ENCODE peak calls at places on chromosome 11, in five cellular contexts. One of them, this sample, is unnamed.

GRCh38 chr11:57406337-57406904 is 16.0 kb upstream of the PRG2 start:
- DNase-seq in lower lobe of right lung: no peak
- DNase-seq in endothelial cell of umbilical vein: peak
- DNase-seq in astrocyte of the cerebellum: no peak
- DNase-seq in coronary artery: no peak
- DNase-seq in this sample: no peak

GRCh38 chr11:111283945-111284481 is 14.3 kb upstream of the POU2AF3 start:
- DNase-seq in lower lobe of right lung: no peak
- DNase-seq in endothelial cell of umbilical vein: no peak
- DNase-seq in astrocyte of the cerebellum: no peak
- DNase-seq in coronary artery: no peak
- DNase-seq in this sample: no peak

GRCh38 chr11:93870616-93871015 is 20.2 kb upstream of the VSTM5 start:
- DNase-seq in lower lobe of right lung: no peak
- DNase-seq in endothelial cell of umbilical vein: peak
- DNase-seq in astrocyte of the cerebellum: no peak
- DNase-seq in coronary artery: no peak
- DNase-seq in this sample: no peak

GRCh38 chr11:62980133-62980760 is 4.5 kb downstream of the SLC22A6 start:
- DNase-seq in lower lobe of right lung: no peak
- DNase-seq in endothelial cell of umbilical vein: peak
- DNase-seq in astrocyte of the cerebellum: no peak
- DNase-seq in coronary artery: no peak
- DNase-seq in this sample: no peak

GRCh38 chr11:17988465-17988864 is 24.4 kb downstream of the SERGEF start:
- DNase-seq in lower lobe of right lung: no peak
- DNase-seq in endothelial cell of umbilical vein: no peak
- DNase-seq in astrocyte of the cerebellum: no peak
- DNase-seq in coronary artery: no peak
- DNase-seq in this sample: no peak

GRCh38 chr11:129852125-129852740 is 36.6 kb downstream of the TMEM45B start:
- DNase-seq in lower lobe of right lung: no peak
- DNase-seq in endothelial cell of umbilical vein: no peak
- DNase-seq in astrocyte of the cerebellum: no peak
- DNase-seq in coronary artery: no peak
- DNase-seq in this sample: peak

GRCh38 chr11:69055212-69055586 is 6.5 kb downstream of the TPCN2 start:
- DNase-seq in lower lobe of right lung: no peak
- DNase-seq in endothelial cell of umbilical vein: no peak
- DNase-seq in astrocyte of the cerebellum: no peak
- DNase-seq in coronary artery: no peak
- DNase-seq in this sample: no peak

GRCh38 chr11:66782726-66783125 is 53.7 kb upstream of the SPTBN2 start:
- DNase-seq in lower lobe of right lung: no peak
- DNase-seq in endothelial cell of umbilical vein: no peak
- DNase-seq in astrocyte of the cerebellum: no peak
- DNase-seq in coronary artery: no peak
- DNase-seq in this sample: no peak

GRCh38 chr11:71130106-71130505 is 122.3 kb downstream of the SHANK2 start:
- DNase-seq in lower lobe of right lung: no peak
- DNase-seq in endothelial cell of umbilical vein: no peak
- DNase-seq in astrocyte of the cerebellum: no peak
- DNase-seq in coronary artery: no peak
- DNase-seq in this sample: no peak

GRCh38 chr11:117831661-117832415 is 7.3 kb upstream of the FXYD2 start:
- DNase-seq in lower lobe of right lung: no peak
- DNase-seq in endothelial cell of umbilical vein: no peak
- DNase-seq in astrocyte of the cerebellum: no peak
- DNase-seq in coronary artery: peak
- DNase-seq in this sample: no peak

GRCh38 chr11:118652681-118653181 is 26.7 kb downstream of the TREH start:
- DNase-seq in lower lobe of right lung: no peak
- DNase-seq in endothelial cell of umbilical vein: peak
- DNase-seq in astrocyte of the cerebellum: no peak
- DNase-seq in coronary artery: peak
- DNase-seq in this sample: no peak

GRCh38 chr11:118998822-118999221 is 884 bp downstream of the CENATAC start:
- DNase-seq in lower lobe of right lung: no peak
- DNase-seq in endothelial cell of umbilical vein: peak
- DNase-seq in astrocyte of the cerebellum: peak
- DNase-seq in coronary artery: no peak
- DNase-seq in this sample: peak

GRCh38 chr11:19864141-19865120 is 151.8 kb downstream of the NAV2 start:
- DNase-seq in lower lobe of right lung: no peak
- DNase-seq in endothelial cell of umbilical vein: peak
- DNase-seq in astrocyte of the cerebellum: no peak
- DNase-seq in coronary artery: no peak
- DNase-seq in this sample: no peak

GRCh38 chr11:128590587-128590986 is 3.2 kb upstream of the ETS1 start:
- DNase-seq in lower lobe of right lung: no peak
- DNase-seq in endothelial cell of umbilical vein: no peak
- DNase-seq in astrocyte of the cerebellum: no peak
- DNase-seq in coronary artery: no peak
- DNase-seq in this sample: no peak

GRCh38 chr11:78927511-78927910 is 352.8 kb upstream of the NARS2 start:
- DNase-seq in lower lobe of right lung: no peak
- DNase-seq in endothelial cell of umbilical vein: no peak
- DNase-seq in astrocyte of the cerebellum: no peak
- DNase-seq in coronary artery: no peak
- DNase-seq in this sample: no peak

GRCh38 chr11:121559812-121560211 is 107.0 kb upstream of the SORL1-AS1 start:
- DNase-seq in lower lobe of right lung: no peak
- DNase-seq in endothelial cell of umbilical vein: no peak
- DNase-seq in astrocyte of the cerebellum: no peak
- DNase-seq in coronary artery: no peak
- DNase-seq in this sample: no peak

GRCh38 chr11:118996926-118997626 is 862 bp upstream of the CENATAC start:
- DNase-seq in lower lobe of right lung: no peak
- DNase-seq in endothelial cell of umbilical vein: peak
- DNase-seq in astrocyte of the cerebellum: no peak
- DNase-seq in coronary artery: no peak
- DNase-seq in this sample: no peak

GRCh38 chr11:118060081-118060661 is 16.7 kb upstream of the TMPRSS4 start:
- DNase-seq in lower lobe of right lung: no peak
- DNase-seq in endothelial cell of umbilical vein: no peak
- DNase-seq in astrocyte of the cerebellum: no peak
- DNase-seq in coronary artery: peak
- DNase-seq in this sample: no peak

GRCh38 chr11:109892321-109892794 is 200.8 kb upstream of the ZC3H12C start:
- DNase-seq in lower lobe of right lung: no peak
- DNase-seq in endothelial cell of umbilical vein: no peak
- DNase-seq in astrocyte of the cerebellum: no peak
- DNase-seq in coronary artery: no peak
- DNase-seq in this sample: no peak

GRCh38 chr11:34443136-34443535 is 4.4 kb downstream of the CAT start:
- DNase-seq in lower lobe of right lung: no peak
- DNase-seq in endothelial cell of umbilical vein: no peak
- DNase-seq in astrocyte of the cerebellum: no peak
- DNase-seq in coronary artery: no peak
- DNase-seq in this sample: no peak

GRCh38 chr11:65211293-65212105 is 29.8 kb downstream of the CAPN1 start:
- DNase-seq in lower lobe of right lung: no peak
- DNase-seq in endothelial cell of umbilical vein: no peak
- DNase-seq in astrocyte of the cerebellum: no peak
- DNase-seq in coronary artery: no peak
- DNase-seq in this sample: no peak

GRCh38 chr11:45717526-45717925 is 52.1 kb upstream of the CHST1 start:
- DNase-seq in lower lobe of right lung: no peak
- DNase-seq in endothelial cell of umbilical vein: no peak
- DNase-seq in astrocyte of the cerebellum: no peak
- DNase-seq in coronary artery: no peak
- DNase-seq in this sample: no peak

GRCh38 chr11:101862410-101863233 is 52.2 kb upstream of the CEP126 start:
- DNase-seq in lower lobe of right lung: no peak
- DNase-seq in endothelial cell of umbilical vein: peak
- DNase-seq in astrocyte of the cerebellum: peak
- DNase-seq in coronary artery: no peak
- DNase-seq in this sample: peak

GRCh38 chr11:44623321-44623715 is 57.9 kb downstream of the CD82 start:
- DNase-seq in lower lobe of right lung: no peak
- DNase-seq in endothelial cell of umbilical vein: peak
- DNase-seq in astrocyte of the cerebellum: no peak
- DNase-seq in coronary artery: peak
- DNase-seq in this sample: no peak

GRCh38 chr11:100328626-100329340 is 358.3 kb upstream of the ARHGAP42 start:
- DNase-seq in lower lobe of right lung: no peak
- DNase-seq in endothelial cell of umbilical vein: no peak
- DNase-seq in astrocyte of the cerebellum: no peak
- DNase-seq in coronary artery: no peak
- DNase-seq in this sample: no peak

GRCh38 chr11:70715166-70715565 is 316.8 kb downstream of the CTTN start:
- DNase-seq in lower lobe of right lung: no peak
- DNase-seq in endothelial cell of umbilical vein: no peak
- DNase-seq in astrocyte of the cerebellum: no peak
- DNase-seq in coronary artery: no peak
- DNase-seq in this sample: no peak

GRCh38 chr11:124108158-124108557 is 7.1 kb upstream of the VWA5A start:
- DNase-seq in lower lobe of right lung: no peak
- DNase-seq in endothelial cell of umbilical vein: peak
- DNase-seq in astrocyte of the cerebellum: peak
- DNase-seq in coronary artery: no peak
- DNase-seq in this sample: no peak
- TF ChIP-seq CTCF in lower lobe of right lung: peak
- TF ChIP-seq CTCF in endothelial cell of umbilical vein: peak
- TF ChIP-seq CTCF in astrocyte of the cerebellum: peak
- TF ChIP-seq CTCF in coronary artery: no peak
- TF ChIP-seq CTCF in this sample: peak

GRCh38 chr11:2303627-2304155 is 1.9 kb downstream of the TSPAN32 start:
- DNase-seq in lower lobe of right lung: peak
- DNase-seq in endothelial cell of umbilical vein: no peak
- DNase-seq in astrocyte of the cerebellum: no peak
- DNase-seq in coronary artery: peak
- DNase-seq in this sample: no peak
- H3K4me3 ChIP-seq in lower lobe of right lung: peak
- H3K4me3 ChIP-seq in endothelial cell of umbilical vein: no peak
- H3K4me3 ChIP-seq in astrocyte of the cerebellum: no peak
- H3K4me3 ChIP-seq in coronary artery: no peak
- H3K4me3 ChIP-seq in this sample: no peak

GRCh38 chr11:3223932-3224729 is 5.5 kb upstream of the MRGPRG start:
- DNase-seq in lower lobe of right lung: no peak
- DNase-seq in endothelial cell of umbilical vein: no peak
- DNase-seq in astrocyte of the cerebellum: no peak
- DNase-seq in coronary artery: no peak
- DNase-seq in this sample: no peak

GRCh38 chr11:3221408-3222002 is 2.9 kb upstream of the MRGPRG start:
- DNase-seq in lower lobe of right lung: no peak
- DNase-seq in endothelial cell of umbilical vein: no peak
- DNase-seq in astrocyte of the cerebellum: no peak
- DNase-seq in coronary artery: peak
- DNase-seq in this sample: no peak

GRCh38 chr11:3222941-3223905 is 4.6 kb upstream of the MRGPRG start:
- DNase-seq in lower lobe of right lung: no peak
- DNase-seq in endothelial cell of umbilical vein: no peak
- DNase-seq in astrocyte of the cerebellum: no peak
- DNase-seq in coronary artery: no peak
- DNase-seq in this sample: no peak

GRCh38 chr11:3220521-3221407 is 2.2 kb upstream of the MRGPRG start:
- DNase-seq in lower lobe of right lung: peak
- DNase-seq in endothelial cell of umbilical vein: no peak
- DNase-seq in astrocyte of the cerebellum: no peak
- DNase-seq in coronary artery: peak
- DNase-seq in this sample: no peak

DNA sequence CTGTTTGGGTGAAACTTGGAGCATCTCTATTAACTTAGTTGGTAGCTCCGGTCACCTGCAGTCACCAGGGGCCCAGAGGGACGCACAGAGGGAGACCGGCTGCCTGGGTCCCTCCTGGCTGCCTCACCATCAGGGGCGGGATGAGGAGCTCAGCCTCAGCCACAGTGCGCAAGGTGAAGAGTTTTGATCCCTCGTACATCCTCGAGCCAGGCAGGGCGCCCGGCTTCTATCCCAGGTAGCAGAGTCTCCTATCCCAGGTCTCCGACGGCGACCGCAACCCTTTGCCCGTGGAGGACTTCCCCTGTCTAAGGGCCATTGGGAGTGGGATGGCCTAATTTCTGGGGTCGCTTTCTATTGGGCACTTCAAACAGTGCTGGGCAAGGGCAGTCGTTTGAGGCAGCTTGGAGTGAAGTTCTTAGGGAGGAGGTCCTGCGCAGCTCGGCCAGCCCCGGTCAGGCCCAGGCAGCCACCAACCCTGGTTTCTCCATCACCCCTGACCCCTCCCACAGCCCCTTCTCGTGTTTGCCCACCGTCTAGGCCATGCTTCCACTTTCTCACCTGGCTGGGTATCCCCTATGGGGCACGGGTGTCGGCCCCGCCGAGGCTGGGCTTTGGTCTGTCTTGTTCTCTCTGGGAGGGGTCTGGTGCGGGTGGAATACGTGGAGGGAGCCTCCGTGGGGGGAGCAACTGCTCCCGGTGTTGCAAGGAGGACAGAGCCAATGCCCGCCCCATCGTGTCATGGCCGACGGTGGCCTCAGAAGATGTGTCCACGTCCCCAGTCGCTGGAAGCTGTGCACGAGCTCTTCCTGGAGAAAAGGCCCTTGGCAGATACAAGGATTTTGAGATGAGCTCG is 3.6 kb upstream of the MRGPRG start:
- DNase-seq in lower lobe of right lung: no peak
- DNase-seq in endothelial cell of umbilical vein: no peak
- DNase-seq in astrocyte of the cerebellum: no peak
- DNase-seq in coronary artery: peak
- DNase-seq in this sample: no peak
- TF ChIP-seq CTCF in lower lobe of right lung: no peak
- TF ChIP-seq CTCF in endothelial cell of umbilical vein: no peak
- TF ChIP-seq CTCF in astrocyte of the cerebellum: no peak
- TF ChIP-seq CTCF in coronary artery: no peak
- TF ChIP-seq CTCF in this sample: no peak

GRCh38 chr11:86062719-86063118 is 6.2 kb downstream of the PICALM start:
- DNase-seq in lower lobe of right lung: no peak
- DNase-seq in endothelial cell of umbilical vein: peak
- DNase-seq in astrocyte of the cerebellum: no peak
- DNase-seq in coronary artery: no peak
- DNase-seq in this sample: no peak
- H3K4me3 ChIP-seq in lower lobe of right lung: peak
- H3K4me3 ChIP-seq in endothelial cell of umbilical vein: no peak
- H3K4me3 ChIP-seq in astrocyte of the cerebellum: no peak
- H3K4me3 ChIP-seq in coronary artery: peak
- H3K4me3 ChIP-seq in this sample: no peak

DNA sequence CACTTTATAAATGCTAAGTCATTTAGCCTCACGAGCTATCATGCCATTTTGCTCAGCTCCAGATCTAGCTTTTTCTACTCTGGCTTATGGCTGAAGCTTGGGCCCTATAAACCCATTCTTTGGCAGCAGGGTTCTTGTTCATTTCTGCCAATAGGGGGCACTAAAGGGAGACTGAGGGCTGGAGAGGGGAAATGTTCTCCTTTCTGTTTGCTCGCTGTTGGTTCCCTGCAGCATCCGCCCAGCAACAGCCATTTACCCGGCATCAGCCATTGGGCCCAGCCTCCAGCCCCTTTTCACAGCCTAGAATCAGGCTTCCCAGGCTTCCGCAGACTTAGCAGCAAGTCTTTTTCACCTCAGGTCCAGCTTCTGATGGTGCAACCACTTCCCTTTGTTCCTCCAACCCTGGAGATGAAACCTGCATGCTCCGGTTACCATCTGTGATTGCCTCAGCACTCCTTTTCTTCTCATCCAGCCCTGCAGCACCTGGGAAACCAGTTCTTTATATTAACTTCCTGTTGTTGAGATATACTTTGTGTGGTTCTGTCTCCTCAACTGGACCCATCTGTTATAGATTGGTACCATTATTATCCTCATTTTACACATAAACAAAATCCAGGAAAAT is 4.2 kb upstream of the ME3 start:
- DNase-seq in lower lobe of right lung: no peak
- DNase-seq in endothelial cell of umbilical vein: no peak
- DNase-seq in astrocyte of the cerebellum: no peak
- DNase-seq in coronary artery: no peak
- DNase-seq in this sample: no peak
- TF ChIP-seq CTCF in lower lobe of right lung: peak
- TF ChIP-seq CTCF in endothelial cell of umbilical vein: peak
- TF ChIP-seq CTCF in astrocyte of the cerebellum: peak
- TF ChIP-seq CTCF in coronary artery: no peak
- TF ChIP-seq CTCF in this sample: peak